ENCODE peak calls at places on chromosomes 6 and 20, in six cellular contexts. B is GM23248, N is PC-3, G is mammary epithelial cell, Z is mesendoderm, J is colonic mucosa. F is an unnamed sample. For H3K4me1, the result is how much of the 10 kb centered on the place peaks cover.

GRCh38 chr6:45626087-45626891 is 248.6 kb upstream of the SUPT3H start:
- DNase-seq in B (peak), J (no peak), G (peak), Z (no peak), N (peak), F (no peak)

GRCh38 chr20:39983183-39983582 is 705.9 kb downstream of the MAFB start:
- DNase-seq in Z (no peak), B (no peak), N (no peak), J (no peak), G (peak), F (no peak)

GRCh38 chr20:59835448-59836395 is 97.7 kb downstream of the SYCP2 start:
- DNase-seq in Z (peak), N (peak), G (peak), B (peak), J (peak), F (peak)

GRCh38 chr6:85092224-85092623 is 327.8 kb upstream of the TBX18 start:
- DNase-seq in J (no peak), N (no peak), Z (peak), B (no peak), G (no peak), F (no peak)

GRCh38 chr6:39228111-39228971 is 934 bp downstream of the KCNK5 start:
- DNase-seq in N (no peak), G (no peak), Z (no peak), B (no peak), J (no peak), F (no peak)

GRCh38 chr6:169165561-169166300 is 87.9 kb downstream of the THBS2 start:
- DNase-seq in B (no peak), Z (no peak), N (no peak), G (no peak), J (no peak), F (peak)

GRCh38 chr20:25248501-25249172 is 752 bp downstream of the PYGB start:
- DNase-seq in N (peak), G (no peak), Z (peak), J (peak), B (peak), F (no peak)

GRCh38 chr20:62020935-62021701 is 44.6 kb downstream of the TAF4 start:
- DNase-seq in N (no peak), G (no peak), J (no peak), Z (no peak), B (peak), F (peak)

GRCh38 chr6:108068182-108068581 is 6.4 kb downstream of the OSTM1 start:
- DNase-seq in J (no peak), Z (no peak), B (no peak), G (no peak), N (no peak), F (no peak)

GRCh38 chr20:4574356-4574690 is 147.4 kb upstream of the PRND start:
- DNase-seq in Z (no peak), B (no peak), N (no peak), J (no peak), G (no peak), F (no peak)

GRCh38 chr20:45254867-45255266 is 503 bp upstream of the SLPI start:
- DNase-seq in J (no peak), G (peak), N (peak), B (peak), Z (no peak), F (no peak)

GRCh38 chr20:53364617-53365016 is 229.0 kb downstream of the ZNF217 start:
- DNase-seq in Z (no peak), N (no peak), G (no peak), B (no peak), J (no peak), F (no peak)

GRCh38 chr6:161257778-161258457 is 15.9 kb downstream of the AGPAT4 start:
- DNase-seq in Z (no peak), G (no peak), J (no peak), N (peak), B (peak), F (no peak)

GRCh38 chr6:150741633-150742200 is 123.8 kb upstream of the MTHFD1L start:
- DNase-seq in G (no peak), B (no peak), N (peak), J (no peak), Z (peak), F (no peak)

GRCh38 chr6:120774275-120774674 is 560.0 kb downstream of the TBC1D32 start:
- DNase-seq in J (no peak), N (peak), G (peak), B (no peak), Z (peak), F (no peak)

GRCh38 chr20:36498386-36499179 is 42.7 kb upstream of the MYL9 start:
- DNase-seq in G (no peak), N (no peak), Z (no peak), J (no peak), B (no peak), F (no peak)

GRCh38 chr20:23832775-23833508 is 6.4 kb upstream of the CST2 start:
- DNase-seq in N (peak), G (peak), J (no peak), B (peak), Z (no peak), F (no peak)

GRCh38 chr20:48892049-48892470 is 29.5 kb upstream of the ARFGEF2 start:
- DNase-seq in Z (no peak), N (no peak), G (no peak), J (no peak), B (no peak), F (no peak)

GRCh38 chr20:46350201-46350985 is 42.1 kb upstream of the CDH22 start:
- DNase-seq in J (no peak), Z (peak), N (peak), G (peak), B (peak), F (peak)

GRCh38 chr6:135537782-135538301 is 40.3 kb upstream of the AHI1 start:
- DNase-seq in Z (peak), G (peak), N (peak), J (no peak), B (peak), F (no peak)

GRCh38 chr6:90846824-90847223 is 260.0 kb upstream of the MAP3K7 start:
- DNase-seq in G (peak), Z (peak), J (no peak), B (no peak), N (peak), F (no peak)

GRCh38 chr6:18242062-18242851 is 22.1 kb downstream of the DEK start:
- DNase-seq in B (peak), N (peak), J (no peak), G (peak), Z (peak), F (no peak)

GRCh38 chr6:83853178-83853967 is at the start of gene RIPPLY2:
- DNase-seq in B (peak), G (peak), N (no peak), J (peak), Z (peak), F (peak)

GRCh38 chr6:118295336-118295735 is 252.8 kb upstream of the PLN start:
- DNase-seq in G (no peak), J (no peak), B (no peak), N (no peak), Z (no peak), F (no peak)

GRCh38 chr20:44730441-44730840 is 15.2 kb upstream of the KCNK15 start:
- DNase-seq in G (peak), N (peak), Z (no peak), J (no peak), B (peak), F (no peak)

GRCh38 chr6:131400054-131400781 is 172.8 kb upstream of the ARG1 start:
- DNase-seq in J (no peak), G (peak), B (peak), N (peak), Z (peak), F (no peak)

GRCh38 chr6:30830438-30830837 is 53.9 kb upstream of the DDR1 start:
- DNase-seq in N (no peak), Z (no peak), G (no peak), J (no peak), B (no peak), F (no peak)

GRCh38 chr6:165519316-165519715 is 143.7 kb downstream of the PDE10A start:
- DNase-seq in G (no peak), B (no peak), N (no peak), Z (no peak), J (no peak), F (no peak)

GRCh38 chr6:137715589-137716045 is 151.4 kb upstream of the TNFAIP3 start:
- DNase-seq in Z (no peak), N (no peak), J (no peak), G (no peak), B (peak), F (no peak)

GRCh38 chr6:160188773-160189172 is 67.2 kb downstream of the SLC22A1 start:
- DNase-seq in G (no peak), N (peak), Z (no peak), J (no peak), B (peak), F (no peak)

GRCh38 chr6:55643868-55644267 is 64.9 kb upstream of the HMGCLL1 start:
- DNase-seq in Z (no peak), J (no peak), G (peak), B (peak), N (peak), F (no peak)

GRCh38 chr20:41392871-41393704 is 26.5 kb upstream of the EMILIN3 start:
- DNase-seq in J (no peak), G (no peak), N (no peak), B (peak), Z (no peak), F (peak)

GRCh38 chr6:158850807-158851115 is 31.6 kb upstream of the EZR start:
- DNase-seq in N (peak), G (no peak), Z (peak), J (no peak), B (peak), F (no peak)
- H3K4me1 ChIP-seq in N (half or more), G (half or more), Z (under half), J (under half), B (under half), F (under half)

DNA sequence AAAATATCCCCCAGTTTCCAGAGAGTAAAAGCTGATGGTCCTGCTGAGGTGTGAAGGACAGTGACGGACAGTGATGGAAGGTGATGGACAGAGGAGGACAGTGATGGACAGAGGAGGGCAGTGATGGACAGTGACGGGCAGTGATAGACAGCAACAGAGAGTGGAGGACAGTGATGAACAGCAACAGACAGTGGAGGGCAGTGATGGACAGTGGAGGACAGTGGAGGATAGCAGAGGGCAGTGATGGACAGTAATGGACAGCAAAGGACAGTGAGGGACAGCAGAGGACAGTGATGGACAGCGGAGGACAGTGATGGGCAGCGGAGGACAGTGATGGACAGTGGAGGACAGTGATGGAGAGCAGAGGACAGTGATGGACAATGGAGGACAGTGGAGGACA is 2.7 kb upstream of the NKAIN4 start:
- DNase-seq in Z (no peak), N (no peak), G (no peak), J (no peak), B (no peak), F (no peak)
- H3K9ac ChIP-seq in Z (no peak), N (no peak), G (no peak), J (no peak), B (no peak), F (no peak)

GRCh38 chr6:134170844-134171243 is 118.4 kb upstream of the SLC2A12 start:
- DNase-seq in N (no peak), B (peak), G (peak), J (no peak), Z (no peak), F (no peak)

GRCh38 chr6:134173007-134173690 is 120.7 kb upstream of the SLC2A12 start:
- DNase-seq in J (no peak), G (peak), N (no peak), B (peak), Z (no peak), F (no peak)

GRCh38 chr6:134172020-134172766 is 119.8 kb upstream of the SLC2A12 start:
- DNase-seq in B (peak), N (no peak), G (no peak), Z (no peak), J (no peak), F (no peak)

GRCh38 chr6:134169881-134170486 is 117.6 kb upstream of the SLC2A12 start:
- DNase-seq in B (peak), Z (no peak), J (no peak), N (no peak), G (peak), F (no peak)

GRCh38 chr6:134171517-134171916 is 119.1 kb upstream of the SLC2A12 start:
- DNase-seq in N (no peak), Z (no peak), G (peak), J (no peak), B (no peak), F (no peak)
- H3K4me3 ChIP-seq in N (no peak), Z (no peak), G (peak), J (no peak), B (peak), F (peak)

DNA sequence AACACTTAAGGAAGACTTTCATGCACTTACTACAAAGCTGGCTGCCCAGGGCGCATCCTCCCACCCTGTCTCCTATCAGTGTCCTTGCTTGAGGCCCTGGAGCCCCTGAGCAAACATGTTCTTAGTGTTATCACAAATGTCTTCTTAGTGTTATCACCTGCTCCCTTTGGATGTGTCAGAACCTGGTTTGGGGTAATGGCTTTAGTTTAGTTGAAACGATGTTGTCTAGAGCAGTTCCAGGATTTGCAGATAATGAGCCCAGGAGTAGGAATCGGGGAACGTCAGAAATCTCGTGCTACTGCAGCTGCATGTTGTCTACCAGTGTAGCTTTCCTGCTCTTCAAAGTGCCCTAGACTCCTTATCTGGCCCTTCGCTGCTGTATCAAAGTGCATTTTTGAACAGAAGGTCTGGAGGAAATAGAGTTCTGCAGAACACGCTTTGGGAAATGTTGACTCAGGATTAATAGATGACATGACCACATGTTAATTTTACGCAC is 69.6 kb downstream of the PHACTR2 start:
- DNase-seq in G (no peak), B (no peak), J (peak), N (no peak), Z (peak), F (no peak)
- H3K4me1 ChIP-seq in G (under half), B (under half), J (under half), N (under half), Z (under half), F (under half)

GRCh38 chr6:110761371-110761770 is 53.9 kb downstream of the CDK19 start:
- DNase-seq in J (no peak), B (no peak), G (no peak), Z (no peak), N (no peak), F (no peak)

GRCh38 chr6:110756817-110757216 is 58.5 kb downstream of the CDK19 start:
- DNase-seq in Z (no peak), G (no peak), N (no peak), B (no peak), J (no peak), F (no peak)

GRCh38 chr6:110760589-110760988 is 54.7 kb downstream of the CDK19 start:
- DNase-seq in N (no peak), Z (no peak), G (no peak), J (no peak), B (no peak), F (no peak)

GRCh38 chr6:110755411-110755834 is 59.8 kb downstream of the CDK19 start:
- DNase-seq in G (no peak), J (no peak), Z (no peak), N (no peak), B (no peak), F (no peak)
- H3K9ac ChIP-seq in G (no peak), J (no peak), Z (no peak), N (no peak), B (no peak), F (no peak)

GRCh38 chr6:42046491-42047219 is 3.7 kb upstream of the TAF8 start:
- DNase-seq in J (no peak), Z (no peak), B (peak), N (no peak), G (peak), F (no peak)
- H3K4me3 ChIP-seq in J (no peak), Z (no peak), B (no peak), N (no peak), G (no peak), F (peak)

F was measured in kidney.